ENCODE peak calls at places on chromosomes 2 and 18, in four cellular contexts. One of them, this sample, is unnamed. For H3K27me3, the result is how much of the 10 kb centered on the place peaks cover.

GRCh38 chr2:231679906-231680283 is 28.4 kb upstream of the PTMA start:
- DNase-seq in prostate gland: no peak
- DNase-seq in stomach: no peak
- DNase-seq in Panc1: no peak
- DNase-seq in this sample: no peak

GRCh38 chr2:63861220-63861822 is 19.6 kb downstream of the UGP2 start:
- DNase-seq in prostate gland: peak
- DNase-seq in stomach: peak
- DNase-seq in Panc1: no peak
- DNase-seq in this sample: no peak

GRCh38 chr18:457533-457932 is 43.0 kb downstream of the COLEC12 start:
- DNase-seq in prostate gland: no peak
- DNase-seq in stomach: no peak
- DNase-seq in Panc1: no peak
- DNase-seq in this sample: no peak

GRCh38 chr2:82256288-82256687 is 1951.7 kb upstream of the LRRTM1 start:
- DNase-seq in prostate gland: no peak
- DNase-seq in stomach: no peak
- DNase-seq in Panc1: no peak
- DNase-seq in this sample: no peak

GRCh38 chr2:20752293-20752692 is 70.6 kb downstream of the LDAH start:
- DNase-seq in prostate gland: no peak
- DNase-seq in stomach: no peak
- DNase-seq in Panc1: no peak
- DNase-seq in this sample: no peak

GRCh38 chr2:157925071-157925470 is 48.9 kb upstream of the ACVR1 start:
- DNase-seq in prostate gland: no peak
- DNase-seq in stomach: no peak
- DNase-seq in Panc1: no peak
- DNase-seq in this sample: no peak

GRCh38 chr2:95297088-95297487 is at the start of gene KCNIP3:
- DNase-seq in prostate gland: peak
- DNase-seq in stomach: peak
- DNase-seq in Panc1: no peak
- DNase-seq in this sample: no peak

GRCh38 chr18:36333418-36333817 is 35.9 kb downstream of the FHOD3 start:
- DNase-seq in prostate gland: no peak
- DNase-seq in stomach: no peak
- DNase-seq in Panc1: no peak
- DNase-seq in this sample: no peak

GRCh38 chr2:185338104-185338503 is 400.5 kb upstream of the FSIP2 start:
- DNase-seq in prostate gland: no peak
- DNase-seq in stomach: no peak
- DNase-seq in Panc1: no peak
- DNase-seq in this sample: no peak

GRCh38 chr2:23698733-23699391 is 228.1 kb downstream of the ATAD2B start:
- DNase-seq in prostate gland: no peak
- DNase-seq in stomach: no peak
- DNase-seq in Panc1: no peak
- DNase-seq in this sample: no peak

GRCh38 chr2:185811580-185811979 is 73.0 kb downstream of the FSIP2 start:
- DNase-seq in prostate gland: no peak
- DNase-seq in stomach: no peak
- DNase-seq in Panc1: no peak
- DNase-seq in this sample: no peak

GRCh38 chr2:28329184-28329583 is 63.5 kb upstream of the FOSL2 start:
- DNase-seq in prostate gland: no peak
- DNase-seq in stomach: no peak
- DNase-seq in Panc1: no peak
- DNase-seq in this sample: no peak

GRCh38 chr2:62536873-62537547 is 31.0 kb upstream of the TMEM17 start:
- DNase-seq in prostate gland: peak
- DNase-seq in stomach: no peak
- DNase-seq in Panc1: no peak
- DNase-seq in this sample: no peak

GRCh38 chr2:215870986-215871385 is 142.4 kb downstream of the MREG start:
- DNase-seq in prostate gland: no peak
- DNase-seq in stomach: no peak
- DNase-seq in Panc1: no peak
- DNase-seq in this sample: no peak

GRCh38 chr18:51447351-51447896 is 249.9 kb upstream of the MEX3C start:
- DNase-seq in prostate gland: no peak
- DNase-seq in stomach: no peak
- DNase-seq in Panc1: no peak
- DNase-seq in this sample: no peak

GRCh38 chr18:55934801-55935200 is 346.8 kb upstream of the TCF4 start:
- DNase-seq in prostate gland: no peak
- DNase-seq in stomach: no peak
- DNase-seq in Panc1: no peak
- DNase-seq in this sample: no peak

GRCh38 chr2:196435189-196435588 is 204.3 kb upstream of the CCDC150 start:
- DNase-seq in prostate gland: no peak
- DNase-seq in stomach: no peak
- DNase-seq in Panc1: no peak
- DNase-seq in this sample: no peak

GRCh38 chr2:12694990-12695774 is 21.6 kb upstream of the TRIB2 start:
- DNase-seq in prostate gland: no peak
- DNase-seq in stomach: no peak
- DNase-seq in Panc1: no peak
- DNase-seq in this sample: no peak

GRCh38 chr2:182553483-182553882 is 126.6 kb upstream of the PDE1A start:
- DNase-seq in prostate gland: no peak
- DNase-seq in stomach: no peak
- DNase-seq in Panc1: no peak
- DNase-seq in this sample: no peak

GRCh38 chr2:189232759-189233406 is 53.3 kb upstream of the COL5A2 start:
- DNase-seq in prostate gland: no peak
- DNase-seq in stomach: no peak
- DNase-seq in Panc1: no peak
- DNase-seq in this sample: no peak

GRCh38 chr2:70247364-70248144 is 874 bp downstream of the TIA1 start:
- DNase-seq in prostate gland: no peak
- DNase-seq in stomach: no peak
- DNase-seq in Panc1: no peak
- DNase-seq in this sample: no peak

GRCh38 chr2:206257861-206258260 is 16.6 kb upstream of the ZDBF2 start:
- DNase-seq in prostate gland: no peak
- DNase-seq in stomach: no peak
- DNase-seq in Panc1: no peak
- DNase-seq in this sample: no peak

GRCh38 chr2:206255003-206255402 is 19.5 kb upstream of the ZDBF2 start:
- DNase-seq in prostate gland: no peak
- DNase-seq in stomach: no peak
- DNase-seq in Panc1: no peak
- DNase-seq in this sample: no peak

GRCh38 chr2:206256711-206257110 is 17.8 kb upstream of the ZDBF2 start:
- DNase-seq in prostate gland: no peak
- DNase-seq in stomach: no peak
- DNase-seq in Panc1: no peak
- DNase-seq in this sample: no peak

GRCh38 chr2:206259615-206260426 is 14.6 kb upstream of the ZDBF2 start:
- DNase-seq in prostate gland: no peak
- DNase-seq in stomach: no peak
- DNase-seq in Panc1: no peak
- DNase-seq in this sample: no peak

GRCh38 chr2:206257345-206257744 is 17.1 kb upstream of the ZDBF2 start:
- DNase-seq in prostate gland: no peak
- DNase-seq in stomach: no peak
- DNase-seq in Panc1: no peak
- DNase-seq in this sample: no peak
- H3K27me3 ChIP-seq in prostate gland: under half
- H3K27me3 ChIP-seq in stomach: half or more
- H3K27me3 ChIP-seq in Panc1: under half
- H3K27me3 ChIP-seq in this sample: half or more

DNA sequence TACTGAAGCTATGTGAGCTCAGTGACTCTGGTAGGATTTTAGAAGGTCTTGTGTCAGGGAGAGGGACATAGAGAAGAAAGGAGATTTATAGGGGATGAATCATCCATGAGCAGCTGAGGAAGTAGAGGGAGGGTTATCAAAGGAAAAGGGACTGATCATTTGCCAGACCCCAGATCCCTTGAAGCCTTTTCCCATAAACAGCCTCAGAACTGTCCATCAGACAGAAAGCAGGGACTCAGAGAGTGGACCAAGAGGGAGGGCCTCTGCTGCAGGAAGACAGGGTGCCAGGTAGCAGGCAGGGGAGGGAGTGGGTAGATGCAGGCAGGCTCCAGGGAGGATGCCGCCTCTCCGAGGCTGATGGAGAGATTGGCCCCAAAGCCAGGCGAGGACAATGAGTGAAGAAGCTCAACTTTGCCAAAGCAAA is 133.9 kb downstream of the TNS1 start:
- DNase-seq in prostate gland: no peak
- DNase-seq in stomach: no peak
- DNase-seq in Panc1: no peak
- DNase-seq in this sample: no peak
- TF ChIP-seq POLR2AphosphoS5 in prostate gland: no peak
- TF ChIP-seq POLR2AphosphoS5 in stomach: peak
- TF ChIP-seq POLR2AphosphoS5 in Panc1: no peak
- TF ChIP-seq POLR2AphosphoS5 in this sample: no peak

GRCh38 chr18:71075147-71075546 is 786.3 kb downstream of the SOCS6 start:
- DNase-seq in prostate gland: no peak
- DNase-seq in stomach: no peak
- DNase-seq in Panc1: no peak
- DNase-seq in this sample: no peak
- H3K27me3 ChIP-seq in prostate gland: under half
- H3K27me3 ChIP-seq in stomach: under half
- H3K27me3 ChIP-seq in Panc1: under half
- H3K27me3 ChIP-seq in this sample: under half

GRCh38 chr2:112577756-112578155 is 6.7 kb upstream of the CHCHD5 start:
- DNase-seq in prostate gland: no peak
- DNase-seq in stomach: no peak
- DNase-seq in Panc1: no peak
- DNase-seq in this sample: no peak
- TF ChIP-seq POLR2AphosphoS5 in prostate gland: no peak
- TF ChIP-seq POLR2AphosphoS5 in stomach: no peak
- TF ChIP-seq POLR2AphosphoS5 in Panc1: no peak
- TF ChIP-seq POLR2AphosphoS5 in this sample: no peak

GRCh38 chr2:240800241-240800640 is 19.8 kb downstream of the KIF1A start:
- DNase-seq in prostate gland: no peak
- DNase-seq in stomach: no peak
- DNase-seq in Panc1: no peak
- DNase-seq in this sample: peak

GRCh38 chr2:240797914-240798313 is 22.1 kb downstream of the KIF1A start:
- DNase-seq in prostate gland: no peak
- DNase-seq in stomach: no peak
- DNase-seq in Panc1: no peak
- DNase-seq in this sample: peak

GRCh38 chr2:240798327-240798905 is 21.6 kb downstream of the KIF1A start:
- DNase-seq in prostate gland: no peak
- DNase-seq in stomach: no peak
- DNase-seq in Panc1: no peak
- DNase-seq in this sample: no peak

GRCh38 chr2:240797500-240797895 is 22.5 kb downstream of the KIF1A start:
- DNase-seq in prostate gland: no peak
- DNase-seq in stomach: no peak
- DNase-seq in Panc1: no peak
- DNase-seq in this sample: peak

DNA sequence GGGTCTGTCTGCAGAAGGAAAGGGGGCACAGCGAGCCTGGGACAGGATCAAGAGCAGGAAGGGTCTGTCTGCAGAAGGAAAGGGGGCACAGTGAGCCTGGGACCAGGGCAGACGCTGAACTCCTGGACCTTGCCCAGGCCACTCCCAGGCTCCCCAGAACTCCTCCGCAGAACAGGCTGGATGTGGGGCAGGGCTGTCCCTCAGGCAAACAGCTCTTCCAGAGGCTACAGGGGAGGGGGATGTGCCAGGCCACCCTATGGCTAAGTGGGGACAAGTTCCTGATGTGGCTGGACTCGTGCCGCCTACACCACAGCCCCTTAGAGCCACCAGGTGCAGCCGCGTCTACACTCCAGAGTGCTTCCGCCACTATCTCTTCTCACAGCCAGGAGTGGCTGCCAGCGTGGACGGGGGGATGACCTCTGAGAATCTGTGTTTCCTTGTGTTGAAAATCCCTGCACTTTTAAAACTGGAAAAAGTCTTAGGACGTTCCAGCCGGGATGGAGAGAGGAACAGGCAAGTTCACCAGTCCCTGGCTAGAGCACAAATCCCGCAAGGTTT is 20.8 kb downstream of the KIF1A start:
- DNase-seq in prostate gland: no peak
- DNase-seq in stomach: no peak
- DNase-seq in Panc1: no peak
- DNase-seq in this sample: no peak
- H3K27me3 ChIP-seq in prostate gland: under half
- H3K27me3 ChIP-seq in stomach: under half
- H3K27me3 ChIP-seq in Panc1: under half
- H3K27me3 ChIP-seq in this sample: half or more

DNA sequence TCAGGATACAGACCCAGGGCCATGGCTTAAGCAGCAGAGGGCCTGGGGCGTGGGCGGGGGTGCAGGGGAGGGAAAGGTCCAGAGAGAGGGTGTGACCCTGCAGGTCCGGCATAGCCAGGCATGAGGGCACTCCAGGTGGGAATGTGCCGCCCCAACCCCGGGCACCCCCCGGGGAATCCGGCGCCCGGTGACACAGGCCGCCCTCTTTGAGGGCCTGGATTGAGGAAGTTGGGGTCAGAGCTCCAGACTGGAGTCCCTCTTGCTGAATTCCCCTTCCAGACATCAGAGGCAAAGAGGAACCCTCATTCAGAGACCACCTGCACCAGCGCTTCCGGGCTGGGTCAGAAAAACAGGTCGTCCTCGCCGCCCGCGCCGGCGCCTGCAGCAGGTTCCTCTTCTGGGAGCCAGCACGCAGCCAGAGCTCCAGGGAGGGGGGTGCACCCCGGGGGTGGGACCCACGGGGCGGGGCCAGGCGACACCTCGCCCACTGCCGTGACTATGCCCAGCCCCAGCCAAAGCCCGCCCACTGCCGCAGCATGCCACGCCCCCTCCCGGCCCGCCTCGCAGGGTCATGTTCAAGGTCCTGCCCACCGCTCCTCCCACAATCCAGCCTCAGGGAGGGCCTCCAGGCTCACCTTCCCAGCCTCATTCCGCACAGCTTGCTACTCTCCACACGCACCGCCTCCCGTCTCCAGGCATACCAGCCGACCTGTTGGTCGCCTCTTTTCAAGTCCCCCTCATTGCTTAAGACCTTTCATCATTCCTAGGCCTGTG is 98.3 kb upstream of the ID2 start:
- DNase-seq in prostate gland: peak
- DNase-seq in stomach: peak
- DNase-seq in Panc1: no peak
- DNase-seq in this sample: peak
- TF ChIP-seq POLR2AphosphoS5 in prostate gland: peak
- TF ChIP-seq POLR2AphosphoS5 in stomach: peak
- TF ChIP-seq POLR2AphosphoS5 in Panc1: no peak
- TF ChIP-seq POLR2AphosphoS5 in this sample: peak

DNA sequence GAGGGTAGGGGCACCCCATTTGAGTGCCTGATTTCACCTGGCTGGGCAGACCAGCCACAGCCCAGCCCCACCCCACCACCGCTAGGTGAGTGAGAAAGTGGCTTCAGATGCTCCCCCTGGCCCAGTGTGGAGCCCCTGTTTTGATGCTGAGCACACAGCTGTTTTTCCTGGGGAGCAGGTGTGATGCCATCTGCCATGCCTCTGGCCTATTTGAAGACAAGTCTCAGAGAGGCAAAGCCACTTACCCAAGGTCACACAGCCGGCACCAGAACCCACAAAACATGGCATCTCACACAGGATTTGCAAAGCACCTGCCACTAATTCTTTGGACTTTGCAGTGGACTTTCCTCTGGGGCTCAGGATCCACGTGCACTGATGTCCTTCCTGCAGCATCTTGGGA is 131.3 kb downstream of the INHBB start:
- DNase-seq in prostate gland: no peak
- DNase-seq in stomach: no peak
- DNase-seq in Panc1: no peak
- DNase-seq in this sample: no peak
- H3K27me3 ChIP-seq in prostate gland: under half
- H3K27me3 ChIP-seq in stomach: under half
- H3K27me3 ChIP-seq in Panc1: under half
- H3K27me3 ChIP-seq in this sample: under half